ENCODE peak calls at places on chromosomes 13 and 19, in six cellular contexts. One of them, this sample, is unnamed.

GRCh38 chr13:74889321-74889720 is 592.6 kb downstream of the TBC1D4 start:
- DNase-seq in effector memory CD8-positive, alpha-beta T cell: no peak
- DNase-seq in natural killer cell: no peak
- DNase-seq in kidney epithelial cell: no peak
- DNase-seq in SW 1271: no peak
- DNase-seq in GM04504: no peak
- DNase-seq in this sample: no peak

GRCh38 chr13:92461402-92461801 is 765.2 kb upstream of the GPC6 start:
- DNase-seq in effector memory CD8-positive, alpha-beta T cell: no peak
- DNase-seq in natural killer cell: no peak
- DNase-seq in kidney epithelial cell: no peak
- DNase-seq in SW 1271: no peak
- DNase-seq in GM04504: no peak
- DNase-seq in this sample: no peak

GRCh38 chr19:6056801-6057650 is 53.3 kb downstream of the RFX2 start:
- DNase-seq in effector memory CD8-positive, alpha-beta T cell: no peak
- DNase-seq in natural killer cell: peak
- DNase-seq in kidney epithelial cell: peak
- DNase-seq in SW 1271: peak
- DNase-seq in GM04504: peak
- DNase-seq in this sample: peak

GRCh38 chr13:20182231-20182846 is 10.4 kb downstream of the GJB2 start:
- DNase-seq in effector memory CD8-positive, alpha-beta T cell: peak
- DNase-seq in natural killer cell: no peak
- DNase-seq in kidney epithelial cell: peak
- DNase-seq in SW 1271: peak
- DNase-seq in GM04504: peak
- DNase-seq in this sample: no peak

GRCh38 chr13:29483211-29483610 is 112.3 kb downstream of the SLC7A1 start:
- DNase-seq in effector memory CD8-positive, alpha-beta T cell: no peak
- DNase-seq in natural killer cell: no peak
- DNase-seq in kidney epithelial cell: no peak
- DNase-seq in SW 1271: no peak
- DNase-seq in GM04504: no peak
- DNase-seq in this sample: no peak

GRCh38 chr13:46663644-46664043 is 110.7 kb downstream of the LRCH1 start:
- DNase-seq in effector memory CD8-positive, alpha-beta T cell: no peak
- DNase-seq in natural killer cell: no peak
- DNase-seq in kidney epithelial cell: no peak
- DNase-seq in SW 1271: no peak
- DNase-seq in GM04504: no peak
- DNase-seq in this sample: no peak

GRCh38 chr19:54430306-54431254 is 15.3 kb downstream of the TTYH1 start:
- DNase-seq in effector memory CD8-positive, alpha-beta T cell: no peak
- DNase-seq in natural killer cell: no peak
- DNase-seq in kidney epithelial cell: no peak
- DNase-seq in SW 1271: no peak
- DNase-seq in GM04504: no peak
- DNase-seq in this sample: no peak

GRCh38 chr19:43354305-43354627 is 780 bp downstream of the CD177 start:
- DNase-seq in effector memory CD8-positive, alpha-beta T cell: no peak
- DNase-seq in natural killer cell: no peak
- DNase-seq in kidney epithelial cell: no peak
- DNase-seq in SW 1271: no peak
- DNase-seq in GM04504: no peak
- DNase-seq in this sample: no peak

GRCh38 chr19:8194528-8195275 is 14.5 kb upstream of the CERS4 start:
- DNase-seq in effector memory CD8-positive, alpha-beta T cell: peak
- DNase-seq in natural killer cell: peak
- DNase-seq in kidney epithelial cell: no peak
- DNase-seq in SW 1271: no peak
- DNase-seq in GM04504: no peak
- DNase-seq in this sample: no peak

This sample was measured in epithelial cell of prostate.